ENCODE peak calls at places on chromosomes 13 and 19, in nine cellular contexts. P is AG09309; X is CD4-positive, alpha-beta memory T cell; F is CD8-positive, alpha-beta T cell; J is A673; T is endodermal cell; R is AG04450; M is right cardiac atrium; U is transverse colon. H is an unnamed sample.

GRCh38 chr13:101698400-101698799 is 245.9 kb downstream of the ITGBL1 start:
- DNase-seq in P (peak), X (no peak), F (no peak), J (no peak), T (no peak), R (no peak), M (no peak), U (no peak), H (no peak)

GRCh38 chr19:10876459-10877240 is 5.3 kb downstream of the CARM1 start:
- DNase-seq in P (no peak), X (no peak), F (no peak), J (no peak), T (peak), R (no peak), M (peak), U (peak), H (no peak)

GRCh38 chr13:51681037-51681678 is 96.9 kb downstream of the WDFY2 start:
- DNase-seq in P (peak), X (no peak), F (no peak), J (peak), T (no peak), R (peak), M (no peak), U (no peak), H (no peak)

GRCh38 chr19:58553799-58554493 is 959 bp downstream of the CHMP2A start:
- DNase-seq in P (no peak), X (peak), F (no peak), J (no peak), T (peak), R (no peak), M (no peak), U (no peak), H (no peak)

GRCh38 chr19:33823341-33823740 is 26.7 kb downstream of the KCTD15 start:
- DNase-seq in P (no peak), X (no peak), F (no peak), J (no peak), T (peak), R (no peak), M (peak), U (no peak), H (no peak)

GRCh38 chr13:43058318-43058674 is 34.9 kb downstream of the DNAJC15 start:
- DNase-seq in P (peak), X (peak), F (no peak), J (peak), T (peak), R (no peak), M (no peak), U (peak), H (no peak)

GRCh38 chr19:58038688-58039204 is 4.9 kb downstream of the ZSCAN1 start:
- DNase-seq in P (no peak), X (no peak), F (no peak), J (no peak), T (peak), R (no peak), M (no peak), U (no peak), H (no peak)

GRCh38 chr13:33918199-33918932 is 100.4 kb downstream of the RFC3 start:
- DNase-seq in P (peak), X (no peak), F (no peak), J (peak), T (no peak), R (no peak), M (no peak), U (no peak), H (no peak)

GRCh38 chr13:20702945-20703784 is at the start of gene IL17D:
- DNase-seq in P (no peak), X (peak), F (peak), J (peak), T (peak), R (no peak), M (peak), U (peak), H (peak)

GRCh38 chr13:66359910-66360552 is 870.1 kb downstream of the PCDH9 start:
- DNase-seq in P (no peak), X (no peak), F (no peak), J (no peak), T (no peak), R (no peak), M (no peak), U (no peak), H (no peak)

GRCh38 chr19:7605490-7606222 is 10.0 kb downstream of the CAMSAP3 start:
- DNase-seq in P (no peak), X (no peak), F (no peak), J (peak), T (peak), R (no peak), M (no peak), U (no peak), H (no peak)

GRCh38 chr13:31968473-31968872 is 63.1 kb upstream of the FRY start:
- DNase-seq in P (no peak), X (no peak), F (no peak), J (no peak), T (no peak), R (no peak), M (no peak), U (peak), H (no peak)

GRCh38 chr13:43021926-43022670 is 1.3 kb upstream of the DNAJC15 start:
- DNase-seq in P (no peak), X (no peak), F (no peak), J (peak), T (no peak), R (no peak), M (no peak), U (no peak), H (no peak)

GRCh38 chr13:101576452-101576851 is 124.0 kb downstream of the ITGBL1 start:
- DNase-seq in P (no peak), X (no peak), F (no peak), J (no peak), T (no peak), R (peak), M (no peak), U (no peak), H (no peak)

GRCh38 chr19:33429891-33430673 is 56.6 kb downstream of the CEBPG start:
- DNase-seq in P (no peak), X (peak), F (peak), J (no peak), T (no peak), R (no peak), M (peak), U (no peak), H (no peak)

GRCh38 chr19:575527-576506 is 3.4 kb downstream of the BSG start:
- DNase-seq in P (no peak), X (peak), F (no peak), J (no peak), T (peak), R (no peak), M (peak), U (no peak), H (no peak)

GRCh38 chr13:36275190-36276002 is 22.2 kb downstream of the CCDC169 start:
- DNase-seq in P (peak), X (no peak), F (no peak), J (peak), T (no peak), R (peak), M (no peak), U (no peak), H (no peak)

GRCh38 chr13:109366521-109366920 is 419.9 kb downstream of the IRS2 start:
- DNase-seq in P (no peak), X (no peak), F (no peak), J (no peak), T (no peak), R (no peak), M (no peak), U (no peak), H (no peak)

GRCh38 chr13:79228972-79229371 is 177.1 kb downstream of the RBM26 start:
- DNase-seq in P (no peak), X (no peak), F (no peak), J (no peak), T (no peak), R (no peak), M (no peak), U (no peak), H (no peak)

GRCh38 chr19:6233051-6233826 is 46.5 kb downstream of the MLLT1 start:
- DNase-seq in P (no peak), X (peak), F (no peak), J (no peak), T (no peak), R (no peak), M (peak), U (no peak), H (no peak)

GRCh38 chr19:6713773-6714692 is 6.4 kb downstream of the C3 start:
- DNase-seq in P (no peak), X (no peak), F (no peak), J (no peak), T (peak), R (no peak), M (peak), U (no peak), H (no peak)

GRCh38 chr13:70386919-70387318 is 278.7 kb upstream of the KLHL1 start:
- DNase-seq in P (no peak), X (no peak), F (no peak), J (no peak), T (no peak), R (no peak), M (peak), U (no peak), H (no peak)

GRCh38 chr19:40690050-40690698 is at the start of gene NUMBL:
- DNase-seq in P (no peak), X (no peak), F (no peak), J (no peak), T (no peak), R (no peak), M (no peak), U (no peak), H (no peak)

GRCh38 chr13:114264886-114265611 is 16.4 kb upstream of the UPF3A start:
- DNase-seq in P (peak), X (no peak), F (no peak), J (no peak), T (no peak), R (no peak), M (no peak), U (no peak), H (no peak)

GRCh38 chr13:75796825-75797224 is 160.7 kb downstream of the LMO7 start:
- DNase-seq in P (no peak), X (no peak), F (no peak), J (no peak), T (no peak), R (no peak), M (no peak), U (no peak), H (no peak)

GRCh38 chr13:24233351-24233901 is 72.9 kb downstream of the SPATA13 start:
- DNase-seq in P (peak), X (no peak), F (no peak), J (peak), T (peak), R (peak), M (no peak), U (no peak), H (no peak)

GRCh38 chr19:18085702-18086457 is 854 bp downstream of the IL12RB1 start:
- DNase-seq in P (no peak), X (no peak), F (no peak), J (no peak), T (no peak), R (no peak), M (no peak), U (no peak), H (no peak)
- H3K4me3 ChIP-seq in P (no peak), X (peak), F (peak), J (no peak), T (no peak), R (no peak), M (no peak), U (no peak), H (peak)

GRCh38 chr19:47021536-47022139 is 2.0 kb downstream of the NPAS1 start:
- DNase-seq in P (no peak), X (no peak), F (no peak), J (no peak), T (peak), R (no peak), M (no peak), U (no peak), H (no peak)
- H3K4me3 ChIP-seq in P (peak), X (no peak), F (peak), J (peak), T (no peak), R (no peak), M (peak), U (no peak), H (no peak)

GRCh38 chr13:112205990-112206389 is 139.0 kb downstream of the SOX1 start:
- DNase-seq in P (no peak), X (no peak), F (no peak), J (no peak), T (no peak), R (no peak), M (no peak), U (no peak), H (no peak)
- H3K4me3 ChIP-seq in P (no peak), X (no peak), F (no peak), J (no peak), T (no peak), R (no peak), M (no peak), U (no peak), H (no peak)

DNA sequence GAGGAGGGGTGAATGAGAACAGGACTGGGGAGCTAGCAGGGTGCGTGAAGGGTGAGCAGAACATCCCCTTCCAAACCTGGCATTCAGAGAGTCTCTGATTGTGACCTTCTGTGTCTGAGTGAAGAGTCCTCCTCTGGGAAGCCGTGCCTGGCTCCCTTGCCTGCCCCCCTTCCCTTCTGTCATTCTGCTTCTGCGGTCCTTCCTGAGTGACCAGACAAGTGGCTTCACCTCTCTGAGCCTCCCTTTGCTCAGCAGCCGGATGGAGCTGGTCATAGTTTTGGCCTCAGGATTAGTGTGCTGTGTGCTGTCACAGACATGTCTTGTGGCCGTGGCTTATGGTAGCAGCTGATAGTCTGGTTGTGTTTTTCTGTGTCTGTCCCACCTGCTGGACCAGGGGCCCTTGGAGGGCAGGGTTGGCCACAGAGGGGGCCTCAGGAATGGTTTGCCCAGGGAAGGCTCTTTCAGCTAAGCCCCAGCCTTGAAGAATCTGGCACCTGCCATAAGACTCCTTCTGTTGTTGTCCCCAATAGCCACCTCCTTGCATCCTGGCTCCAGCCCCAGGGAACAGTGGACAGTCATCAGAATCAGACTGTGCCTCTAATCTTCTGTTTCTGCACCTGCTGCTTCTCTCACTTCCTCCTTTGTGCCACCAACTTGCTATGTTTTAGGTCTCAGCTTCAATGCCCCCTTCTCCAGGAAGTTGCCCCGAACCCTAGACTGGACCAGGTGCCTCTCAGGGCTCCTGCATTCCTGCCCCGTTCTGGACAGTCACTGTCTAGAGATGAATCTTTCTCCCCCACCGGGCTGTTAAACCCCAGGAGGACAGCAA is 5.9 kb downstream of the CLPTM1 start:
- DNase-seq in P (no peak), X (no peak), F (no peak), J (no peak), T (no peak), R (no peak), M (no peak), U (peak), H (no peak)
- H3K4me3 ChIP-seq in P (no peak), X (no peak), F (no peak), J (no peak), T (no peak), R (no peak), M (no peak), U (no peak), H (no peak)

GRCh38 chr13:99992912-99993311 is 11.3 kb downstream of the ZIC2 start:
- DNase-seq in P (no peak), X (no peak), F (no peak), J (peak), T (no peak), R (no peak), M (no peak), U (no peak), H (no peak)

GRCh38 chr13:99996177-99996705 is 14.7 kb downstream of the ZIC2 start:
- DNase-seq in P (no peak), X (no peak), F (no peak), J (peak), T (peak), R (no peak), M (no peak), U (no peak), H (no peak)

GRCh38 chr13:99993660-99994455 is 12.3 kb downstream of the ZIC2 start:
- DNase-seq in P (no peak), X (no peak), F (no peak), J (peak), T (no peak), R (no peak), M (no peak), U (no peak), H (no peak)

GRCh38 chr13:99995503-99996176 is 14.1 kb downstream of the ZIC2 start:
- DNase-seq in P (no peak), X (no peak), F (no peak), J (peak), T (peak), R (no peak), M (no peak), U (no peak), H (peak)

DNA sequence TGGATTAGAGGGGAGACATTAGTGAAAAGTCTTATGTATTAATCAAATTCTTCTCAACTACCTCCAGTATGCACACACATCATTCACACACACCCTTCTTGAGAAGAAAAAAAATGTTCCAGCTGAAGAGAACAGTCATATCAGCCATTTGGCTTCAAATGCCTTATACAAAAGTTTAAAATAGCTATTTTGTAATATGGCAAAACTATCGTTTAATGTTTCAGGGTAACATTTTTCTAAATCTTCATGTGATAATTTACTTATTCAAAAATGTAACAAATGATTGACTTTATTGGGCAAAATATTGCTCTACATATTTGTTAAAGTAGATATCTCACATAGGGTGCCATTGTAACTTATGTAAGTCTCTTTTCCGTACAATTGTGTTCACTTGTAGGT is 13.5 kb downstream of the ZIC2 start:
- DNase-seq in P (no peak), X (no peak), F (no peak), J (no peak), T (no peak), R (no peak), M (no peak), U (no peak), H (no peak)
- H3K4me3 ChIP-seq in P (no peak), X (no peak), F (no peak), J (peak), T (peak), R (no peak), M (no peak), U (no peak), H (no peak)

GRCh38 chr19:14772467-14772866 is 5.9 kb downstream of the ADGRE2 start:
- DNase-seq in P (no peak), X (no peak), F (no peak), J (no peak), T (no peak), R (no peak), M (no peak), U (no peak), H (no peak)

GRCh38 chr19:14769201-14769600 is 9.2 kb downstream of the ADGRE2 start:
- DNase-seq in P (no peak), X (no peak), F (no peak), J (no peak), T (no peak), R (no peak), M (no peak), U (no peak), H (no peak)

GRCh38 chr19:14770944-14771839 is 7.2 kb downstream of the ADGRE2 start:
- DNase-seq in P (no peak), X (no peak), F (no peak), J (no peak), T (no peak), R (no peak), M (no peak), U (no peak), H (no peak)

GRCh38 chr19:14768001-14768400 is 10.4 kb downstream of the ADGRE2 start:
- DNase-seq in P (no peak), X (no peak), F (no peak), J (no peak), T (no peak), R (no peak), M (no peak), U (no peak), H (no peak)

DNA sequence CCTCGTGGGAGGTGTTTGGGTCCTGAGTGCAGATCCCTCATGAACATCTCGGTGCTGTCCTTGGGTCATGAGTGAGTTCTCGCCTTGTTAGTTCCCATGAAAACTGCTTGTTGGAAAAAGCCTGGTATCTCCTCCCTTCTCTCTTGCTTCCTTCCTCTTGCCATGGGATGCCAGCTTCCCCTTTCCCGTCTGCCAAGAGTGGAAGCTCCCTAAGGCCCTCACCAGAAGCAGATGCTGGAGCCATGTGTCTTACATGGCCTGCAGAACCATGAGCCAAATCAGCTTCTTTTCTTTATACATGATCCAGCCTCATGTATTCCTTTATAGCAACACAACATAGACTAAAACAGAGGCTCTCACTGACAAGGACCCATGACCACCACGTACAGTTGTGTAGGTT is 8.2 kb downstream of the ADGRE2 start:
- DNase-seq in P (no peak), X (no peak), F (no peak), J (no peak), T (no peak), R (no peak), M (no peak), U (no peak), H (no peak)
- H3K4me3 ChIP-seq in P (no peak), X (no peak), F (no peak), J (no peak), T (no peak), R (no peak), M (no peak), U (no peak), H (no peak)

DNA sequence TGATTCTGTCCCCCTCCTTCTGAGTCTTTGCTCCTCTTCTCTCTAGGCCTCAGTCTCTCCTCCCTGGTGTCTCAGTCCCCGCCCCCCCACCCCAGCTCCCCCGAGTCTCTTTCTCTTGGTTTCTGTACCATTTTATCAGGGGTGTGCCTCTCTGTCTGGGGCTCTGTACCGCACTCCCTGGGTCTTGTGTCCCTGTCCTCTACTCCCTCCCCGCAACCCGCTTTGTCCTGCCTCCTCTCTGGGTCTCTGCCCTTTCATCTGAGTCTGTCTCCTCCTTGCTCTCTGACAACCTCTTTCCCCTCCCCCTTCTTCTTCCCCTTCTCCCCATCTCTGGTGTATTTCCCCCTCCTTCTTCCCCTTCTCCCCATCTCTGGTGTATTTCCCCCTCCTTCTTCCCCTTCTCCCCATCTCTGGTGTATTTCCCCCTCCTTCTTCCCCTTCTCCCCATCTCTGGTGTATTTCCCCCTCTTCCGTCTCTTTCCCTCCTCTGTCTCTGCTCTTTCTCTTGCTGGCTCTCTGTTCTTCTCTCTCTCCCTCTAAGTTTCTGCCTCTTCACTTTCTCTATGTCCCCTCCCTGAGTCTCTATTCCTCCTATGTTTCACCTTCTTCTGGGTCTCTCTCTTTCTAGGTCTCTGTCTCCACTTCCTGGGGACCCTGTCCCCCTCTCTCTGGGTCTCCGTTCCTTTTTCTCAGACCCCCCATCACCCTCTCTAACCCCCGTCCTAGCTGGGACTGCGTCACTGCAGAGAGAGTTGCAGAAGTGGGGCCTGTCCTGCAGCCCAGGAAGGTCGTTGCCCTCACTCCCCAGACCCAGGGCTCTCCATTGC is 2.2 kb upstream of the KCNC3 start:
- DNase-seq in P (no peak), X (no peak), F (no peak), J (no peak), T (peak), R (no peak), M (no peak), U (no peak), H (no peak)
- H3K4me3 ChIP-seq in P (no peak), X (no peak), F (peak), J (peak), T (peak), R (no peak), M (peak), U (peak), H (no peak)

H was measured in naive thymus-derived CD4-positive, alpha-beta T cell.